ENCODE peak calls at places on chromosomes 2 and 18, in five cellular contexts. A is CD8-positive, alpha-beta T cell; R is HFF-Myc; M is IMR-90; I is upper lobe of right lung. P is an unnamed sample.

GRCh38 chr18:9631814-9632496 is 17.6 kb upstream of the PPP4R1 start:
- DNase-seq in I (no peak), R (peak), M (peak), A (no peak), P (peak)

GRCh38 chr2:239302808-239303557 is 97.8 kb downstream of the HDAC4 start:
- DNase-seq in R (no peak), M (no peak), A (no peak), I (peak), P (no peak)

GRCh38 chr18:46152808-46153617 is 48.8 kb downstream of the HAUS1 start:
- DNase-seq in R (no peak), M (no peak), A (no peak), I (no peak), P (no peak)

GRCh38 chr2:190213441-190214335 is 105.9 kb downstream of the HIBCH start:
- DNase-seq in I (no peak), R (no peak), M (no peak), A (no peak), P (peak)

GRCh38 chr18:79542876-79543750 is 136.5 kb upstream of the CTDP1 start:
- DNase-seq in I (peak), R (no peak), A (no peak), M (no peak), P (no peak)

GRCh38 chr2:12164689-12165088 is 418.3 kb downstream of the LPIN1 start:
- DNase-seq in I (no peak), M (no peak), R (no peak), A (no peak), P (no peak)

GRCh38 chr2:185984670-185985069 is 246.1 kb downstream of the FSIP2 start:
- DNase-seq in I (no peak), M (no peak), R (no peak), A (no peak), P (peak)

GRCh38 chr2:138219961-138220360 is 255.7 kb downstream of the HNMT start:
- DNase-seq in A (no peak), I (no peak), R (no peak), M (no peak), P (peak)

GRCh38 chr18:79343567-79344207 is 52.0 kb upstream of the NFATC1 start:
- DNase-seq in I (no peak), A (no peak), R (no peak), M (no peak), P (no peak)

GRCh38 chr2:200828104-200828503 is 16.4 kb downstream of the BZW1 start:
- DNase-seq in M (no peak), I (no peak), A (no peak), R (no peak), P (no peak)

GRCh38 chr18:45856526-45856925 is 31.1 kb downstream of the SIGLEC15 start:
- DNase-seq in A (no peak), M (peak), I (no peak), R (no peak), P (peak)

GRCh38 chr2:46306988-46307655 is 9.9 kb downstream of the EPAS1 start:
- DNase-seq in I (no peak), R (no peak), A (no peak), M (no peak), P (no peak)

GRCh38 chr18:31484461-31484860 is 13.5 kb upstream of the DSG2 start:
- DNase-seq in A (no peak), R (no peak), I (no peak), M (no peak), P (no peak)

GRCh38 chr2:235458839-235459273 is 35.0 kb upstream of the AGAP1 start:
- DNase-seq in I (peak), A (no peak), R (no peak), M (peak), P (peak)

GRCh38 chr2:42794271-42795046 is 2.1 kb upstream of the HAAO start:
- DNase-seq in R (no peak), M (no peak), A (no peak), I (no peak), P (peak)

GRCh38 chr2:239305222-239305575 is 95.6 kb downstream of the HDAC4 start:
- DNase-seq in I (no peak), A (no peak), R (no peak), M (no peak), P (no peak)

GRCh38 chr2:71853858-71854257 is 293.8 kb downstream of the CYP26B1 start:
- DNase-seq in R (no peak), M (no peak), I (no peak), A (no peak), P (no peak)

GRCh38 chr2:161373939-161374338 is 42.2 kb upstream of the TBR1 start:
- DNase-seq in R (no peak), M (peak), A (no peak), I (no peak), P (peak)

GRCh38 chr18:57898506-57899124 is 95.5 kb upstream of the ATP8B1 start:
- DNase-seq in R (peak), A (no peak), I (no peak), M (peak), P (peak)

GRCh38 chr2:140775426-140775825 is 1355.4 kb downstream of the LRP1B start:
- DNase-seq in M (no peak), A (no peak), R (no peak), I (no peak), P (no peak)

GRCh38 chr18:8142131-8142711 is 467.0 kb upstream of the RAB12 start:
- DNase-seq in A (no peak), R (no peak), M (peak), I (no peak), P (peak)

GRCh38 chr18:12657048-12657848 is 659 bp downstream of the SPIRE1 start:
- DNase-seq in A (no peak), R (no peak), M (peak), I (peak), P (peak)

GRCh38 chr2:12982149-12982584 is 265.4 kb downstream of the TRIB2 start:
- DNase-seq in I (no peak), R (peak), A (no peak), M (peak), P (peak)

GRCh38 chr2:137117385-137117784 is 352.0 kb downstream of the THSD7B start:
- DNase-seq in M (no peak), A (no peak), I (no peak), R (no peak), P (no peak)

GRCh38 chr2:75787532-75788132 is 76.9 kb upstream of the GCFC2 start:
- DNase-seq in I (no peak), M (peak), A (no peak), R (peak), P (peak)

GRCh38 chr18:57585421-57585820 is 1.1 kb downstream of the FECH start:
- DNase-seq in I (no peak), R (no peak), M (peak), A (no peak), P (peak)

GRCh38 chr2:223601932-223602676 is at the start of gene SCG2:
- DNase-seq in M (peak), I (peak), A (no peak), R (peak), P (peak)
- TF ChIP-seq CTCF in M (peak), I (peak), A (no peak), R (peak), P (peak)

DNA sequence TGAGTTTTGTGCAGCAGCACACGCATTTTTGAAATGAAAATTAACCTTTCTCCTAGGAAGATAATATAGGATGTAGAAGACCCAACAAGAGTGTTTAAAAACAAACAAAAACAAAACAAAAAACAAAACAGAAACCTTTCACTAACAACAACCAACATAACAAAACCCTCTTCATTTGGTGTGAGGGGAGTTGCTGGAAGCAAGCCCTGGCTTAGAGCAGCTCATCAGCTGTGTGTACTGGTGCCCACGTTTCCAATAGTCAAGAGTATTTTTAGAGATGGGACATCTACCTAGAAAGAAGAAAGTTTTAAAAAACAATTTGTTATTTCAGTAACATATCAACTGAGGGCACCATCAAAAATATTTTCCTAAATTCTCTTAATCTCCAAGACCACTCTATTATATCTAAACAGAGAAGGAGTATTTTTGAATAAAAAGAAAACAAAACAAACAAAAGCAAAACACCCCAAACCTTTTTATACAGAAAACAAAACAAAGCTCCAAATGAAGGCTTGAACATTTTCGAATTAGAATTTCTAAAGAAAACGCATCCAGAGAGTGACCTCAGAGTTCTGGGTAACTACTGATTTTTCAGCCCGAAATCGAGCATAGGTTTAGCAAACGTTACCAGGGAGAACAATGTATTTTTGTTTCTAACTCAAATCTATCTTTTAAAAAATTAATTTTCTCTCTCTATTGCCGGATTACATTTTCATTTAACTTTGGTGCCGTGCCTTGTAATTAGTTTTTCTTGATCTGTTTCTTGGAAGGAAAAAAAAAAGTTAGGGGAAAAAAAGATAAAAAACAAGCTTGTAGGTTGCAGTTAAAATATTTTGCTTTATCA is 134.6 kb downstream of the INSIG2 start:
- DNase-seq in I (no peak), M (no peak), R (no peak), A (no peak), P (no peak)
- H3K4me3 ChIP-seq in I (no peak), M (no peak), R (no peak), A (peak), P (no peak)

GRCh38 chr2:8884812-8885211 is 47.4 kb upstream of the KIDINS220 start:
- DNase-seq in M (no peak), A (no peak), R (no peak), I (no peak), P (no peak)

GRCh38 chr2:8885449-8886196 is 48.2 kb upstream of the KIDINS220 start:
- DNase-seq in M (no peak), R (no peak), A (no peak), I (no peak), P (no peak)

GRCh38 chr2:8877332-8877731 is 39.9 kb upstream of the KIDINS220 start:
- DNase-seq in A (no peak), M (no peak), I (no peak), R (no peak), P (no peak)

GRCh38 chr2:8886197-8886508 is 48.7 kb upstream of the KIDINS220 start:
- DNase-seq in A (no peak), M (no peak), R (no peak), I (no peak), P (no peak)

GRCh38 chr2:8882094-8882493 is 44.7 kb upstream of the KIDINS220 start:
- DNase-seq in I (no peak), A (no peak), M (peak), R (no peak), P (peak)
- TF ChIP-seq CTCF in I (peak), A (no peak), M (peak), R (peak), P (peak)

GRCh38 chr2:120291464-120292311 is 39.0 kb downstream of the RALB start:
- DNase-seq in R (no peak), I (no peak), M (peak), A (no peak), P (no peak)

GRCh38 chr2:120288016-120288373 is 35.3 kb downstream of the RALB start:
- DNase-seq in R (no peak), I (no peak), A (no peak), M (no peak), P (no peak)

GRCh38 chr2:120293123-120293990 is 40.7 kb downstream of the RALB start:
- DNase-seq in A (no peak), I (no peak), M (no peak), R (no peak), P (no peak)

GRCh38 chr2:120289221-120289906 is 36.7 kb downstream of the RALB start:
- DNase-seq in R (no peak), A (no peak), M (no peak), I (no peak), P (peak)

GRCh38 chr2:120290737-120291136 is 38.1 kb downstream of the RALB start:
- DNase-seq in M (no peak), A (no peak), I (no peak), R (no peak), P (no peak)
- H3K4me3 ChIP-seq in M (no peak), A (no peak), I (no peak), R (no peak), P (no peak)

GRCh38 chr2:199404841-199405240 is 52.9 kb downstream of the SATB2 start:
- DNase-seq in A (no peak), R (no peak), M (peak), I (no peak), P (peak)

GRCh38 chr2:199409705-199410104 is 48.0 kb downstream of the SATB2 start:
- DNase-seq in R (no peak), I (no peak), M (peak), A (no peak), P (peak)

GRCh38 chr2:199410130-199410529 is 47.6 kb downstream of the SATB2 start:
- DNase-seq in I (no peak), R (no peak), M (peak), A (no peak), P (peak)

GRCh38 chr2:199407421-199407820 is 50.3 kb downstream of the SATB2 start:
- DNase-seq in R (no peak), M (no peak), A (no peak), I (no peak), P (no peak)

GRCh38 chr2:199405241-199405640 is 52.5 kb downstream of the SATB2 start:
- DNase-seq in A (no peak), R (no peak), M (peak), I (no peak), P (peak)
- TF ChIP-seq CTCF in A (no peak), R (peak), M (peak), I (no peak), P (peak)

DNA sequence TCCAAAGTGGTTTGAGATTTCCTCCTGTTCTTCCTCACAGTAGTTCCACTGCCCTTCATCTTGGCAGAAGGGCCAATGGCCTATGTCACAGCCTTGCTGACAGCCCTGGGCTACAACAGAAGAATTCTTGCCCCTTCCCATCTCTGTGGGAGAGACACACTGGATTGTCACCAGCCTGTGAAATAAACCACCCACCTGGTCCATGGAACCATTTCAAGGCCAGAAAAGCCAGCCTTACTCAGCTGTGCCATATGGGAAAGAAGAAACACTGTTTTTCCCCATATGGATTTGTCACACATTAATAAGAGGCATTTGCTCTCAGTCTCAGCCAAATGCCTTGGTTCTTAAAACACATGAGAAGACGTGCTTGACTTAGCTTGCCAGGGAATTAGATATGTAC is 308.5 kb upstream of the TNP1 start:
- DNase-seq in I (no peak), A (no peak), M (no peak), R (no peak), P (no peak)
- H3K4me3 ChIP-seq in I (no peak), A (no peak), M (no peak), R (no peak), P (no peak)

GRCh38 chr18:51330739-51331138 is 133.3 kb upstream of the MEX3C start:
- DNase-seq in I (no peak), R (no peak), A (no peak), M (no peak), P (no peak)

GRCh38 chr18:51330148-51330547 is 132.7 kb upstream of the MEX3C start:
- DNase-seq in R (no peak), A (no peak), I (no peak), M (no peak), P (no peak)
- TF ChIP-seq CTCF in R (no peak), A (no peak), I (no peak), M (no peak), P (no peak)

DNA sequence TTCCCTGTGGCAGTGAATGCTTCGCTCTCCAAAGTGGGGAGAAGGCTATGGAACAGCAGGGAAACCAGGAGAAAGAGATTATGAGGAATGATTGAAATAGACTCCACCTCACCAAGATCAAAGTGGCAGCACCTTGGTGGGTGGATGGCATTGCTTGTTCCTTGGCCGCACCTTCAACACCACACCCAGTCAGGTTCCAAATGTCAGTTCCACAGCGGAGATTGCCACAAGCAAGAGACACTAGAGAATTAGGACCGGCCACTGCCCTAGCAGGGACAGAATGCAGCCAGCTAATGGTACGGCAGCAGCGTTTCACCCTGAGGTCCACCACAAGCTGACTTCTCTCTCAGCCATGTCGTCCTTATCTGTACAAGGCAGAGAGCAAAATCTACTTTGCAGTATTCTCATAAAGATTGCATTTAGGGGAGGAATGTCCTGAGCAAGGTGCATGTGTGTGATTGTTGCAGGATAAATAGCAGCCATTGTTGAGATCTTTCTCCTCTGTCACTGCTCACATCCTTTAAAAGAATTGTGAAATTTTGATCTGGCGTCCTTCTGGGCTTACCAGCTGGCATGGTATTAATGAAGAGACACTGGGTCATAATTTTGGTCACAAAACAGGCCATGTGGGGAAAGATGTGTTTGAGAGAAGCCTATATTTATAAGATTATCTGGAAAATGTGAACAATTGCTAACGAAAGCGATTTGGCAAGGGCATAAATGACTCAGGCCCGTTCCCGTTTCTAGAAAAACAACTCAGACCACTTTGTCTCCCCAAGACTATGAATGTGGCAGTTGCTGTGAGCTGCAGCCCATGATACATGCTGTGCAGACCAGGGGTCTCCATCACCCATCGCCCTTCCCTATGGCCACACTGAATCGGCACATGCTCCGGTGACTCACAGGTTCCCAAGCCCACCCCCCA is 228.6 kb upstream of the ID2 start:
- DNase-seq in A (no peak), I (no peak), R (no peak), M (peak), P (peak)
- H3K4me3 ChIP-seq in A (no peak), I (no peak), R (no peak), M (no peak), P (no peak)

P was measured in fibroblast of mammary gland.